ENCODE peak calls at places on chromosome 10, in five cellular contexts. S, K, B, U and C are unnamed samples.
A peak's percentile ranks its signal among the peaks of the same experiment; 100 is the strongest.

GRCh38 chr10:29926649-29927048 is 132.7 kb downstream of the JCAD start:
- DNase-seq in S (no peak), K (peak; percentile 0), B (peak; percentile 28), U (no peak), C (no peak)

GRCh38 chr10:80530251-80530650 is 7.5 kb upstream of the SH2D4B start:
- DNase-seq in S (no peak), K (peak; percentile 11), B (peak; percentile 47), U (peak; percentile 48), C (peak; percentile 84)

GRCh38 chr10:77156406-77156879 is 481.2 kb downstream of the KCNMA1 start:
- DNase-seq in S (no peak), K (no peak), B (peak; percentile 91), U (no peak), C (no peak)

GRCh38 chr10:105347487-105347886 is 706.4 kb downstream of the SORCS3 start:
- DNase-seq in S (no peak), K (no peak), B (no peak), U (no peak), C (no peak)

GRCh38 chr10:3228610-3228945 is 56.0 kb upstream of the PITRM1 start:
- DNase-seq in S (no peak), K (no peak), B (no peak), U (no peak), C (no peak)

GRCh38 chr10:29470355-29470705 is 164.4 kb downstream of the SVIL start:
- DNase-seq in S (no peak), K (peak; percentile 5), B (no peak), U (peak; percentile 3), C (no peak)

GRCh38 chr10:117374506-117375359 is 507 bp downstream of the PDZD8 start:
- DNase-seq in S (peak; percentile 20), K (peak; percentile 63), B (peak; percentile 62), U (peak; percentile 50), C (peak; percentile 58)

GRCh38 chr10:3911713-3912442 is 126.9 kb upstream of the KLF6 start:
- DNase-seq in S (no peak), K (no peak), B (no peak), U (no peak), C (no peak)

GRCh38 chr10:62818426-62819011 is 2.4 kb upstream of the EGR2 start:
- DNase-seq in S (peak; percentile 28), K (peak; percentile 14), B (no peak), U (no peak), C (no peak)

GRCh38 chr10:69492746-69493462 is 41.6 kb downstream of the TSPAN15 start:
- DNase-seq in S (no peak), K (no peak), B (no peak), U (no peak), C (no peak)

GRCh38 chr10:17880596-17880995 is 71.1 kb upstream of the SLC39A12 start:
- DNase-seq in S (no peak), K (no peak), B (no peak), U (no peak), C (no peak)

GRCh38 chr10:22475857-22476600 is 130.7 kb downstream of the SPAG6 start:
- DNase-seq in S (no peak), K (peak; percentile 15), B (peak; percentile 14), U (no peak), C (peak; percentile 1)

GRCh38 chr10:122295423-122295947 is 24.4 kb downstream of the BTBD16 start:
- DNase-seq in S (no peak), K (no peak), B (no peak), U (no peak), C (no peak)

GRCh38 chr10:60942604-60943269 is 1.2 kb downstream of the RHOBTB1 start:
- DNase-seq in S (no peak), K (peak; percentile 32), B (peak; percentile 62), U (no peak), C (peak; percentile 17)

GRCh38 chr10:31098091-31098490 is 66.4 kb upstream of the ZNF438 start:
- DNase-seq in S (no peak), K (no peak), B (no peak), U (no peak), C (no peak)

GRCh38 chr10:133357293-133358151 is at the start of gene FUOM:
- DNase-seq in S (no peak), K (peak; percentile 79), B (peak; percentile 45), U (peak; percentile 71), C (peak; percentile 85)